ENCODE peak calls at places on chromosome 11, in ten cellular contexts. G is mucosa of descending colon; P is CD8-positive, alpha-beta T cell; H is lower leg skin; Y is coronary artery; W is HFF-Myc; S is A549; R is psoas muscle; U is left ventricle myocardium inferior; X is fibroblast of lung. Q is an unnamed sample.

GRCh38 chr11:126134461-126135155 is 71.9 kb upstream of the CDON start:
- DNase-seq in G (no peak), P (no peak), H (no peak), Y (no peak), W (no peak), S (no peak), R (no peak), U (no peak), X (no peak), Q (no peak)

GRCh38 chr11:34299284-34299961 is 58.4 kb downstream of the ABTB2 start:
- DNase-seq in G (no peak), P (no peak), H (no peak), Y (no peak), W (no peak), S (no peak), R (no peak), U (no peak), X (no peak), Q (no peak)

GRCh38 chr11:112822478-112823274 is 138.5 kb upstream of the NCAM1 start:
- DNase-seq in G (no peak), P (no peak), H (no peak), Y (no peak), W (no peak), S (no peak), R (no peak), U (no peak), X (peak), Q (peak)

GRCh38 chr11:2115308-2115707 is 23.9 kb downstream of the IGF2 start:
- DNase-seq in G (no peak), P (no peak), H (no peak), Y (no peak), W (no peak), S (no peak), R (peak), U (no peak), X (no peak), Q (no peak)

GRCh38 chr11:13215157-13215556 is 62.4 kb upstream of the BMAL1 start:
- DNase-seq in G (no peak), P (no peak), H (no peak), Y (no peak), W (no peak), S (peak), R (no peak), U (no peak), X (peak), Q (peak)

GRCh38 chr11:130904380-130904779 is 11.9 kb downstream of the SNX19 start:
- DNase-seq in G (no peak), P (no peak), H (no peak), Y (no peak), W (no peak), S (no peak), R (no peak), U (no peak), X (peak), Q (no peak)

GRCh38 chr11:45021001-45021400 is 70.3 kb upstream of the TP53I11 start:
- DNase-seq in G (peak), P (no peak), H (no peak), Y (no peak), W (no peak), S (no peak), R (no peak), U (no peak), X (no peak), Q (no peak)

GRCh38 chr11:88544656-88545280 is 207.2 kb upstream of the CTSC start:
- DNase-seq in G (no peak), P (no peak), H (no peak), Y (no peak), W (peak), S (no peak), R (no peak), U (no peak), X (no peak), Q (peak)

GRCh38 chr11:64266339-64266738 is 15.0 kb downstream of the PLCB3 start:
- DNase-seq in G (no peak), P (no peak), H (no peak), Y (no peak), W (no peak), S (no peak), R (peak), U (no peak), X (peak), Q (no peak)

GRCh38 chr11:469684-470667 is 19.9 kb downstream of the PTDSS2 start:
- DNase-seq in G (peak), P (no peak), H (peak), Y (no peak), W (no peak), S (peak), R (peak), U (no peak), X (peak), Q (peak)

GRCh38 chr11:130671801-130672700 is 223.6 kb downstream of the ADAMTS15 start:
- DNase-seq in G (peak), P (no peak), H (no peak), Y (peak), W (no peak), S (peak), R (peak), U (peak), X (peak), Q (peak)

GRCh38 chr11:106241601-106242257 is 164.3 kb downstream of the AASDHPPT start:
- DNase-seq in G (no peak), P (no peak), H (no peak), Y (no peak), W (no peak), S (no peak), R (no peak), U (no peak), X (no peak), Q (no peak)

GRCh38 chr11:6320411-6321207 is at the start of gene CAVIN3:
- DNase-seq in G (peak), P (no peak), H (peak), Y (peak), W (no peak), S (peak), R (peak), U (peak), X (peak), Q (peak)

GRCh38 chr11:122207505-122207904 is 91.5 kb upstream of the BLID start:
- DNase-seq in G (no peak), P (no peak), H (no peak), Y (no peak), W (no peak), S (no peak), R (no peak), U (no peak), X (peak), Q (peak)

GRCh38 chr11:59553323-59553722 is 42.0 kb downstream of the OR4D9 start:
- DNase-seq in G (no peak), P (no peak), H (no peak), Y (no peak), W (no peak), S (no peak), R (no peak), U (no peak), X (no peak), Q (no peak)

GRCh38 chr11:726278-726915 is 20.4 kb downstream of the EPS8L2 start:
- DNase-seq in G (peak), P (peak), H (no peak), Y (peak), W (no peak), S (no peak), R (peak), U (no peak), X (peak), Q (peak)

GRCh38 chr11:106156290-106156937 is 79.0 kb downstream of the AASDHPPT start:
- DNase-seq in G (peak), P (no peak), H (peak), Y (no peak), W (peak), S (peak), R (no peak), U (no peak), X (peak), Q (peak)

GRCh38 chr11:80958414-80958813 is 1517.6 kb upstream of the TENM4 start:
- DNase-seq in G (no peak), P (no peak), H (no peak), Y (no peak), W (no peak), S (peak), R (no peak), U (no peak), X (peak), Q (peak)

GRCh38 chr11:107696140-107696539 is 15.7 kb downstream of the SLN start:
- DNase-seq in G (no peak), P (no peak), H (no peak), Y (no peak), W (peak), S (peak), R (no peak), U (no peak), X (peak), Q (peak)

GRCh38 chr11:60500276-60500935 is 7.8 kb downstream of the MS4A12 start:
- DNase-seq in G (no peak), P (no peak), H (no peak), Y (no peak), W (no peak), S (no peak), R (no peak), U (no peak), X (peak), Q (no peak)

GRCh38 chr11:59680287-59681154 is 11.7 kb upstream of the PATL1 start:
- DNase-seq in G (peak), P (peak), H (peak), Y (no peak), W (no peak), S (peak), R (peak), U (peak), X (peak), Q (peak)

GRCh38 chr11:96337541-96338530 is 5.2 kb downstream of the MAML2 start:
- DNase-seq in G (peak), P (no peak), H (no peak), Y (no peak), W (no peak), S (no peak), R (no peak), U (peak), X (peak), Q (peak)

GRCh38 chr11:103295704-103296103 is 186.5 kb downstream of the DYNC2H1 start:
- DNase-seq in G (no peak), P (no peak), H (no peak), Y (no peak), W (no peak), S (peak), R (no peak), U (no peak), X (peak), Q (peak)

GRCh38 chr11:70745451-70745850 is 347.1 kb downstream of the CTTN start:
- DNase-seq in G (no peak), P (no peak), H (no peak), Y (no peak), W (no peak), S (no peak), R (no peak), U (no peak), X (no peak), Q (no peak)

GRCh38 chr11:12901874-12902481 is 107.1 kb upstream of the RASSF10 start:
- DNase-seq in G (no peak), P (no peak), H (no peak), Y (no peak), W (no peak), S (no peak), R (no peak), U (no peak), X (peak), Q (no peak)

GRCh38 chr11:118214210-118214914 is 10.4 kb downstream of the JAML start:
- DNase-seq in G (no peak), P (no peak), H (no peak), Y (no peak), W (no peak), S (no peak), R (no peak), U (peak), X (no peak), Q (no peak)

GRCh38 chr11:96464695-96465307 is 75.0 kb downstream of the JRKL start:
- DNase-seq in G (peak), P (no peak), H (no peak), Y (no peak), W (peak), S (peak), R (no peak), U (no peak), X (peak), Q (peak)

GRCh38 chr11:125451400-125452124 is 44.5 kb downstream of the FEZ1 start:
- DNase-seq in G (peak), P (no peak), H (peak), Y (peak), W (no peak), S (no peak), R (no peak), U (peak), X (peak), Q (peak)

GRCh38 chr11:101061606-101062005 is 68.0 kb downstream of the PGR start:
- DNase-seq in G (no peak), P (no peak), H (no peak), Y (no peak), W (no peak), S (no peak), R (no peak), U (no peak), X (peak), Q (peak)

GRCh38 chr11:2884424-2884815 is 1.2 kb downstream of the CDKN1C start:
- DNase-seq in G (no peak), P (no peak), H (no peak), Y (no peak), W (no peak), S (no peak), R (peak), U (peak), X (peak), Q (peak)

GRCh38 chr11:73257342-73258103 is 14.6 kb upstream of the P2RY6 start:
- DNase-seq in G (no peak), P (no peak), H (no peak), Y (peak), W (peak), S (peak), R (no peak), U (no peak), X (peak), Q (peak)

GRCh38 chr11:12287009-12287373 is 90.4 kb upstream of the PARVA start:
- DNase-seq in G (no peak), P (no peak), H (peak), Y (peak), W (peak), S (peak), R (peak), U (no peak), X (peak), Q (peak)

GRCh38 chr11:46295312-46295995 is 18.0 kb downstream of the CREB3L1 start:
- DNase-seq in G (peak), P (peak), H (no peak), Y (no peak), W (no peak), S (no peak), R (peak), U (peak), X (peak), Q (peak)
- H3K4me3 ChIP-seq in G (no peak), P (peak), H (peak), Y (peak), W (peak), S (peak), R (peak), U (peak), X (peak), Q (peak)

GRCh38 chr11:133930767-133931448 is 25.9 kb downstream of the IGSF9B start:
- DNase-seq in G (no peak), P (no peak), H (no peak), Y (no peak), W (no peak), S (peak), R (no peak), U (no peak), X (no peak), Q (peak)
- TF ChIP-seq CTCF in G (no peak), P (no peak), H (no peak), Y (no peak), W (peak), S (peak), R (no peak), U (peak), X (no peak), Q (peak)

GRCh38 chr11:32893091-32893946 is 708 bp downstream of the QSER1 start:
- DNase-seq in G (peak), P (peak), H (peak), Y (peak), W (no peak), S (peak), R (peak), U (peak), X (peak), Q (peak)
- H3K4me3 ChIP-seq in G (peak), P (peak), H (peak), Y (peak), W (peak), S (peak), R (peak), U (peak), X (peak), Q (peak)

GRCh38 chr11:92399702-92400101 is 175.1 kb downstream of the FAT3 start:
- DNase-seq in G (no peak), P (no peak), H (no peak), Y (no peak), W (no peak), S (no peak), R (no peak), U (no peak), X (no peak), Q (no peak)

GRCh38 chr11:92401507-92401906 is 176.9 kb downstream of the FAT3 start:
- DNase-seq in G (no peak), P (no peak), H (no peak), Y (no peak), W (no peak), S (no peak), R (no peak), U (no peak), X (no peak), Q (no peak)

GRCh38 chr11:92396133-92396532 is 171.5 kb downstream of the FAT3 start:
- DNase-seq in G (no peak), P (no peak), H (no peak), Y (no peak), W (no peak), S (no peak), R (no peak), U (no peak), X (no peak), Q (no peak)

GRCh38 chr11:92393218-92393617 is 168.6 kb downstream of the FAT3 start:
- DNase-seq in G (no peak), P (no peak), H (no peak), Y (no peak), W (no peak), S (no peak), R (no peak), U (no peak), X (no peak), Q (no peak)

DNA sequence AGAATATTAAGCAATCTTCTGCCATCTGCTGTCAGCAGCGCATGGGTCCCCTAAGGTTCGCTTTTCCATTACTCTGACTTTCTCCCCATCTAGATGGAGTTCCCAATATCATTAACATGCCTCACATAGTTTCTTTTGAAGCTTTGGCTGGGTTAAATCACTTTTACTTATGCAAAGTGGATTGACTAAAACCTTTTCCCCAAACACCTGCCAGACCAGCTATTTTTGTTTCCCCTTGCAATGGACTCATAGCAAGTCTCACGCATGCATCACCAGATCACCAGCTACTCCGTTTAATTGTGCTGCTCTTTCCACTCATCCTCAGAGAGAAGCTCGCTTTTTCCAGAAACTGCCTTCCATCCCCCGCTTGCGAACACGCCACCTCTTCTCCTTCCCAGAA is 172.7 kb downstream of the FAT3 start:
- DNase-seq in G (no peak), P (no peak), H (no peak), Y (no peak), W (no peak), S (no peak), R (no peak), U (no peak), X (no peak), Q (no peak)
- TF ChIP-seq CTCF in G (no peak), P (no peak), H (no peak), Y (no peak), W (no peak), S (no peak), R (no peak), U (no peak), X (no peak), Q (no peak)

GRCh38 chr11:61602775-61603569 is 22.1 kb upstream of the SYT7 start:
- DNase-seq in G (peak), P (no peak), H (peak), Y (peak), W (peak), S (no peak), R (peak), U (peak), X (peak), Q (peak)

GRCh38 chr11:61598383-61598782 is 17.5 kb upstream of the SYT7 start:
- DNase-seq in G (no peak), P (no peak), H (no peak), Y (no peak), W (no peak), S (no peak), R (no peak), U (no peak), X (peak), Q (no peak)

GRCh38 chr11:61598886-61599868 is 18.3 kb upstream of the SYT7 start:
- DNase-seq in G (no peak), P (no peak), H (no peak), Y (no peak), W (no peak), S (no peak), R (peak), U (peak), X (peak), Q (peak)

GRCh38 chr11:61601512-61601911 is 20.6 kb upstream of the SYT7 start:
- DNase-seq in G (peak), P (no peak), H (no peak), Y (no peak), W (no peak), S (no peak), R (no peak), U (no peak), X (no peak), Q (no peak)

DNA sequence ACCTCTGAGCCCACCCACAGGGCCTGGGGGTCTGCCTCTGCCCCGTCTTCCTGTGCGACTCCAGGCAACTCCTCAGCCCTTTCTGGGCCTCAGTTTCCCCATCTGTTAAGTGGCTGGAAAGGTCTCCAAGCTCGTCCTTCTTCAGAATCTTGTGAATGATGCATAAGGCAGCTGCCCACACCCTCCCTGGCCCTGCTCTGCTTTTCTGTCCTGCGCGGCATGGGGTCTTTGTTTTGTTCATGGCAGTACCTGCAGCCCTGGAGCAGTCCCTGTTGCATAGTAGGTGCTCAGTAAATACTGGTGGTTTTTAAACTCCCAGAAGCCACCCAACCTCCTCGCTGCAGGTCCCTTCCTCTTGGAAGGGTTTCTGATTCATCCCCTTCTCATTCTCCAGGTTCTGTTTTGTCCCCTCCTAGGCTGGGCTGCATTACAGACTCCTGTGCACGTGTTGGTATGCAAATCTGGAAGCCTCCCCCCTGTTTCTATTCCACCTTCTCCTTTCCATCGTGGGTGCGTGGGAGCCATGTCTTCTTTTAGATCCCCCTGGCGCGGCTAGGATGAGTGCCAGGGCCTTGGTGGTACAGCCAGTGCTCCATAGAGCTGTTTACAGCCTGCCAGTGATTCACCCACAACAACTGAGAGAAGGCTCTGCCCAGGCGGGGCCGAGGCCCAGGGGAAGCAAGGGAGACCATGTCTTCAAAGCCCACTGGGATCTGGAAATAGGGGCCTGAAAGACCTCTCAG is 19.3 kb upstream of the SYT7 start:
- DNase-seq in G (no peak), P (no peak), H (no peak), Y (no peak), W (no peak), S (no peak), R (no peak), U (no peak), X (no peak), Q (no peak)
- H3K4me3 ChIP-seq in G (no peak), P (no peak), H (no peak), Y (peak), W (no peak), S (no peak), R (no peak), U (no peak), X (no peak), Q (no peak)

DNA sequence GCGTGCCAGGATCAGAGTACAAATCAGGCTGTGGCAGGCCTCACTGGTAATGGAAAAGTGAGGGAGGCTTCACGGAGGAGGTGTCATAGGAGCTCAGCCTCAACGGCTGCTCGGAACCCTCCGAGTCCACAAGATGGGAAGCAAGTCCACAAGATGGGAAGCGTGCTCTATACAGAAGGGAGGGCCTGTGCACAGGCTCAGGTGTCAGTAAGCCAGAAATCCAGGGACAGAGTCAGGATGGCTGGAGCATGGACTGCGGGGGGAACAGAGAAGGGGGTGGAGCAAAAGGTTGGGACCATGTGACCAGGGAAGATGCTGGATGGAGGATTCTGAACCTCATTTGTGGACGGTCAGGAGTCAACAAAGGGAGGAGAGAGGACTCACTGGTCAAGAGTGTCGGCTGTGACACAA is 3.4 kb upstream of the DPP3 start:
- DNase-seq in G (no peak), P (no peak), H (no peak), Y (no peak), W (no peak), S (peak), R (no peak), U (no peak), X (no peak), Q (no peak)
- TF ChIP-seq CTCF in G (no peak), P (no peak), H (no peak), Y (no peak), W (no peak), S (no peak), R (no peak), U (no peak), X (no peak), Q (no peak)

Q was measured in fibroblast of the aortic adventitia.